ENCODE peak calls at places on chromosomes 3 and 15, in seven cellular contexts. L, N, R, O, S, Y and V are unnamed samples. For H3K4me1, the result is how much of the 10 kb centered on the place peaks cover.

GRCh38 chr15:62173215-62173614 is 8.1 kb upstream of the C2CD4B start:
- DNase-seq in L (no peak), N (no peak), R (no peak), O (peak), S (no peak), Y (no peak), V (no peak)

GRCh38 chr15:63019539-63020109 is 22.9 kb upstream of the TPM1 start:
- DNase-seq in L (no peak), N (no peak), R (no peak), O (peak), S (peak), Y (peak), V (peak)

GRCh38 chr3:16294854-16295253 is 29.8 kb downstream of the OXNAD1 start:
- DNase-seq in L (no peak), N (no peak), R (no peak), O (no peak), S (no peak), Y (no peak), V (no peak)

GRCh38 chr15:92451225-92451825 is 57.6 kb downstream of the ST8SIA2 start:
- DNase-seq in L (no peak), N (no peak), R (no peak), O (no peak), S (peak), Y (peak), V (peak)

GRCh38 chr3:162760789-162761188 is 1264.2 kb downstream of the OTOL1 start:
- DNase-seq in L (no peak), N (no peak), R (no peak), O (no peak), S (no peak), Y (no peak), V (no peak)

GRCh38 chr15:72784233-72784876 is 797 bp upstream of the ADPGK start:
- DNase-seq in L (peak), N (peak), R (peak), O (peak), S (peak), Y (peak), V (peak)

GRCh38 chr3:28651159-28651558 is 302.5 kb upstream of the AZI2 start:
- DNase-seq in L (no peak), N (no peak), R (no peak), O (no peak), S (no peak), Y (no peak), V (no peak)

GRCh38 chr3:25971736-25972135 is 181.8 kb downstream of the OXSM start:
- DNase-seq in L (no peak), N (no peak), R (no peak), O (no peak), S (no peak), Y (no peak), V (no peak)

GRCh38 chr3:61608072-61608471 is 46.7 kb downstream of the PTPRG start:
- DNase-seq in L (no peak), N (no peak), R (no peak), O (no peak), S (no peak), Y (no peak), V (no peak)

GRCh38 chr3:103403191-103403590 is 968.4 kb downstream of the ZPLD1 start:
- DNase-seq in L (no peak), N (no peak), R (no peak), O (no peak), S (no peak), Y (no peak), V (no peak)

GRCh38 chr3:165476399-165477060 is 280.3 kb upstream of the SLITRK3 start:
- DNase-seq in L (no peak), N (no peak), R (no peak), O (no peak), S (no peak), Y (no peak), V (no peak)

GRCh38 chr3:61955483-61955882 is 394.1 kb downstream of the PTPRG start:
- DNase-seq in L (no peak), N (no peak), R (no peak), O (no peak), S (no peak), Y (no peak), V (no peak)

GRCh38 chr3:141646760-141647561 is 91.1 kb upstream of the RNF7 start:
- DNase-seq in L (peak), N (no peak), R (peak), O (peak), S (peak), Y (peak), V (no peak)

GRCh38 chr15:39124155-39124924 is 456.5 kb upstream of the THBS1 start:
- DNase-seq in L (no peak), N (no peak), R (no peak), O (peak), S (peak), Y (no peak), V (peak)

GRCh38 chr3:173008978-173009377 is 132.1 kb downstream of the SPATA16 start:
- DNase-seq in L (no peak), N (no peak), R (no peak), O (no peak), S (no peak), Y (no peak), V (no peak)

GRCh38 chr3:31962801-31963205 is 18.3 kb downstream of the OSBPL10 start:
- DNase-seq in L (no peak), N (no peak), R (no peak), O (peak), S (peak), Y (peak), V (no peak)

GRCh38 chr3:170483485-170484262 is 65.0 kb downstream of the CLDN11 start:
- DNase-seq in L (no peak), N (no peak), R (no peak), O (no peak), S (no peak), Y (no peak), V (no peak)

GRCh38 chr15:90598679-90599078 is 69.0 kb downstream of the CRTC3 start:
- DNase-seq in L (no peak), N (no peak), R (no peak), O (no peak), S (no peak), Y (no peak), V (no peak)
- H3K4me1 ChIP-seq in L (half or more), N (under half), R (under half), O (under half), S (under half), Y (under half), V (under half)

GRCh38 chr3:136249091-136249490 is 1.0 kb upstream of the PCCB start:
- DNase-seq in L (no peak), N (no peak), R (no peak), O (no peak), S (no peak), Y (peak), V (no peak)
- H2AFZ ChIP-seq in L (no peak), N (no peak), R (no peak), O (no peak), S (no peak), Y (peak), V (no peak)

GRCh38 chr3:13332740-13333139 is 87.4 kb downstream of the NUP210 start:
- DNase-seq in L (no peak), N (no peak), R (no peak), O (no peak), S (no peak), Y (no peak), V (no peak)

GRCh38 chr3:13333236-13333897 is 86.8 kb downstream of the NUP210 start:
- DNase-seq in L (no peak), N (no peak), R (no peak), O (no peak), S (no peak), Y (no peak), V (no peak)

GRCh38 chr3:13335503-13335902 is 84.6 kb downstream of the NUP210 start:
- DNase-seq in L (no peak), N (no peak), R (no peak), O (no peak), S (no peak), Y (no peak), V (no peak)

GRCh38 chr3:13336592-13336991 is 83.5 kb downstream of the NUP210 start:
- DNase-seq in L (no peak), N (no peak), R (no peak), O (no peak), S (no peak), Y (no peak), V (no peak)

DNA sequence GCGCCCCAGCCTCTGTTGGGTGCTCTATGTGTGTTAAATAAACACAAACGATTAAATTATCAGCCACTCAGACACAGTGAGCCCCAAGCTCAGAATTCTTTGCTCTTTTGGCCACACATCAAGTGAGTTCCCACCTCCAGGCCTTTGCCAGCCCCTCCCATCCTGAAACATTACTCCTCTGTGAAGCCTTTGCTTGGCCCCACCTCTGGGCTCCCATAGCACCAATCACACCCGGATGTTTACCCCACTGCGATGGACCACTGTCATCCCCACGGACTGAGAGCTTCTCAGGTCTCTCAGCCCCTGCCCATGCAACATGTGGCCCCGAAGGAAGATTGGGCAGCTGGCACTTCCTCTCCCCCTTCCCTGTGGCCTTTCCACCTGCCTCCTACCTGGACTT is 85.1 kb downstream of the NUP210 start:
- DNase-seq in L (peak), N (no peak), R (no peak), O (no peak), S (no peak), Y (no peak), V (no peak)
- H3K27ac ChIP-seq in L (peak), N (no peak), R (no peak), O (no peak), S (no peak), Y (no peak), V (no peak)

DNA sequence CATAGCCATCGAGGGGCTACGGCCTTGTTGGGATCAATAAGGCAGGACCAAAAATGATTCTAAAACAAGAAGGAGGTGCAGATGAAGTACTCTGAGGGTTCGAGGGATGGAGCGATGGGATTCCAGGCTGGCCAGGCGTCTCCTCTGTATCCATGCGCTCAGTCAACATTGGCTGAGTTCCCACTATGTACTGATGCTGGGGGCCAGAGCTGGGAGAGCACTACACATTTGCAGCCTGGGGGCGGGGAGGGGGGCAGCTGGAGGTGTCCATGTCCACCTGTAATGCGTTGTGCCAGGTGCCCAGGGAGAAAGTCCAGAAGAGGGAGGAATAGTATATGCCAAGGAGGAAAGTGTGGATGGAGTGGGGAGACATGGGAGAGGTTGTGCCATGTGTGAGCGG is 81.4 kb downstream of the AAGAB start:
- DNase-seq in L (no peak), N (no peak), R (no peak), O (no peak), S (no peak), Y (no peak), V (no peak)
- H3K4me1 ChIP-seq in L (under half), N (under half), R (under half), O (under half), S (half or more), Y (under half), V (under half)

GRCh38 chr15:74378853-74379252 is 11.4 kb upstream of the CYP11A1 start:
- DNase-seq in L (no peak), N (no peak), R (peak), O (peak), S (peak), Y (peak), V (peak)
- H2AFZ ChIP-seq in L (no peak), N (peak), R (no peak), O (peak), S (peak), Y (peak), V (peak)

GRCh38 chr15:90869140-90869541 is 753 bp downstream of the FURIN start:
- DNase-seq in L (no peak), N (no peak), R (no peak), O (no peak), S (no peak), Y (no peak), V (no peak)
- H3K27ac ChIP-seq in L (no peak), N (no peak), R (peak), O (peak), S (peak), Y (peak), V (peak)

GRCh38 chr15:95624616-95625361 is 705.7 kb upstream of the NR2F2 start:
- DNase-seq in L (no peak), N (no peak), R (no peak), O (no peak), S (no peak), Y (no peak), V (peak)
- H3K4me1 ChIP-seq in L (under half), N (under half), R (under half), O (under half), S (under half), Y (under half), V (under half)